ENCODE peak calls at places on chromosomes 2 and 18, in nine cellular contexts. G is neural progenitor cell, H is WERI-Rb-1, R is HCT116, A is upper lobe of right lung, W is stomach, B is prostate gland, Z is sigmoid colon, D is HepG2. Y is an unnamed sample.

GRCh38 chr18:43322133-43322532 is 44.8 kb upstream of the SYT4 start:
- DNase-seq in H (no peak), B (no peak), W (no peak), D (no peak), G (no peak), Z (no peak), R (no peak), A (no peak), Y (no peak)

GRCh38 chr2:112692496-112692911 is 28.3 kb upstream of the NT5DC4 start:
- DNase-seq in W (peak; percentile 49), A (peak; percentile 72), Z (no peak), R (peak; percentile 85), D (peak; percentile 96), H (no peak), B (peak; percentile 52), G (no peak), Y (peak; percentile 33)

GRCh38 chr2:202056611-202057010 is 16.4 kb upstream of the KIAA2012 start:
- DNase-seq in B (no peak), R (no peak), A (no peak), Z (no peak), W (no peak), H (no peak), G (no peak), D (no peak), Y (no peak)

GRCh38 chr18:12745095-12745820 is 42.4 kb downstream of the PSMG2 start:
- DNase-seq in R (no peak), G (no peak), D (no peak), H (no peak), B (no peak), W (no peak), Z (no peak), A (no peak), Y (no peak)

GRCh38 chr18:12271376-12272235 is 17.4 kb downstream of the CIDEA start:
- DNase-seq in Z (peak; percentile 91), W (peak; percentile 73), A (peak; percentile 85), G (peak; percentile 86), B (peak; percentile 65), R (peak; percentile 49), H (peak; percentile 86), D (peak; percentile 68), Y (peak; percentile 86)

GRCh38 chr2:239506961-239507360 is 106.1 kb upstream of the HDAC4 start:
- DNase-seq in G (no peak), B (no peak), H (no peak), A (no peak), Z (peak; percentile 54), W (no peak), D (no peak), R (no peak), Y (no peak)

GRCh38 chr2:178512491-178512890 is 32.2 kb downstream of the PLEKHA3 start:
- DNase-seq in Z (no peak), H (no peak), W (no peak), B (no peak), A (no peak), D (no peak), G (peak; percentile 87), R (no peak), Y (no peak)

GRCh38 chr18:57951110-57951796 is 92.8 kb upstream of the NEDD4L start:
- DNase-seq in W (no peak), G (no peak), B (no peak), Z (no peak), D (peak; percentile 20), A (no peak), H (no peak), R (no peak), Y (no peak)

GRCh38 chr2:114786901-114787300 is 344.5 kb downstream of the DPP10 start:
- DNase-seq in G (no peak), W (no peak), B (no peak), Z (no peak), R (no peak), D (no peak), H (no peak), A (no peak), Y (no peak)

DNA sequence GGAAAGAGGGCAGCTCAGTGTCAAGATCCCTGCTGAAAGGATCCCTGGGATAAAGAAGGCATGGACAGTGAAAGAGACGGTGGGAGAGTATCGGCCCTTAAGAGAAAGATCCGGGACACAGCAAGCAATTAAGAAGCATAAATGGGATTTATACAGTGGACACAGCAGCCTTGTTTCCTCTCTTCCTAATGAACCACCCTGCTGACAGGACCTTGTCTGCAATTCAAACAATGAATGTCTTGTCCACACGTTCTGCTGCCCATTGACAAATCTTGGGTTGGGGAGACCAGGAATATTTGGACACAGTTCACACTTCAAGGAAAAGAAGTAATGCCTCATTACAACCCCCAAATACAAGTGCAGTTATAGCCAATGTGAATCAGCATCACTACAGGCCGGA is 16.5 kb downstream of the CPLX4 start:
- DNase-seq in B (no peak), Z (no peak), R (no peak), A (no peak), H (no peak), W (no peak), D (no peak), G (no peak), Y (no peak)
- H3K9me3 ChIP-seq in B (no peaks in the 10 kb centered on the region), Z (no peaks in the 10 kb centered on the region), R (no peaks in the 10 kb centered on the region), A (no peaks in the 10 kb centered on the region), H (no peaks in the 10 kb centered on the region), W (no peaks in the 10 kb centered on the region), D (no peaks in the 10 kb centered on the region), G (no peaks in the 10 kb centered on the region), Y (no peaks in the 10 kb centered on the region)

GRCh38 chr2:10658041-10658913 is 31.5 kb downstream of the NOL10 start:
- DNase-seq in W (no peak), D (no peak), H (peak; percentile 91), A (no peak), G (no peak), Z (no peak), R (peak; percentile 29), B (no peak), Y (no peak)

GRCh38 chr2:10658914-10659257 is 30.9 kb downstream of the NOL10 start:
- DNase-seq in D (no peak), H (no peak), A (no peak), Z (no peak), R (no peak), W (no peak), B (no peak), G (no peak), Y (no peak)

GRCh38 chr2:10655074-10655840 is 34.5 kb downstream of the NOL10 start:
- DNase-seq in A (no peak), H (no peak), R (no peak), D (no peak), W (no peak), G (no peak), B (no peak), Z (no peak), Y (no peak)

GRCh38 chr2:10654069-10654468 is 35.7 kb downstream of the NOL10 start:
- DNase-seq in B (no peak), G (no peak), W (no peak), A (no peak), D (no peak), R (peak; percentile 76), H (no peak), Z (no peak), Y (no peak)

GRCh38 chr2:10655841-10656225 is 33.9 kb downstream of the NOL10 start:
- DNase-seq in H (no peak), R (no peak), W (no peak), D (no peak), Z (no peak), B (no peak), A (no peak), G (no peak), Y (no peak)
- H3K36me3 ChIP-seq in H (peaks cover 60% of the 10 kb centered on the region), R (peaks cover 37% of the 10 kb centered on the region), W (peaks cover 93% of the 10 kb centered on the region), D (peaks cover 82% of the 10 kb centered on the region), Z (peaks cover 31% of the 10 kb centered on the region), B (no peaks in the 10 kb centered on the region), A (peaks cover 72% of the 10 kb centered on the region), G (no peaks in the 10 kb centered on the region), Y (peaks cover 97% of the 10 kb centered on the region)

GRCh38 chr2:110934948-110935347 is 185.8 kb upstream of the BCL2L11 start:
- DNase-seq in W (no peak), G (no peak), H (no peak), B (no peak), Z (no peak), D (no peak), A (no peak), R (no peak), Y (no peak)

GRCh38 chr2:110929528-110929927 is 191.2 kb upstream of the BCL2L11 start:
- DNase-seq in W (no peak), R (no peak), Z (no peak), A (no peak), H (no peak), G (no peak), D (no peak), B (no peak), Y (no peak)

GRCh38 chr2:110933420-110933819 is 187.3 kb upstream of the BCL2L11 start:
- DNase-seq in G (no peak), B (no peak), Z (no peak), R (no peak), A (no peak), D (no peak), W (no peak), H (no peak), Y (no peak)

DNA sequence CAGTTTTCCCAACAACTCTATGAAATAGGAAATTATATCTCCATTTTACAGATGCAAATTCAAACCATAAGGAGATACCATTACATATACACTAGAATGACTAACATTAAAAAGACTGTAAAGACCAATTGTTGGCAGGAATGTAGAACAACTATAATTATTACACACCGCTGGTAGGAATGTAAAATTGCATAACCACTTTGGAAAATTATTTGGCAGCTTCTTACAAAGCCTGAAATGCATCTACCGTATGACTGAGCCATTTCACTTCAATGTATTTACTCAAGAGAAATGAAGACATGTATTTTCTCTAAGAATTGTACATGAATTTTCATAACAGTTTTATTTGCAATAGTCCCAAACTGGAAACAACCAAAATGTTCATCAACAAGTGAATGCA is 189.1 kb upstream of the BCL2L11 start:
- DNase-seq in B (no peak), D (no peak), R (no peak), G (no peak), H (no peak), A (no peak), Z (no peak), W (no peak), Y (no peak)
- H3K9me3 ChIP-seq in B (no peaks in the 10 kb centered on the region), D (peaks cover 23% of the 10 kb centered on the region), R (peaks cover 7% of the 10 kb centered on the region), G (peaks cover 6% of the 10 kb centered on the region), H (no peaks in the 10 kb centered on the region), A (no peaks in the 10 kb centered on the region), Z (peaks cover 13% of the 10 kb centered on the region), W (peaks cover 8% of the 10 kb centered on the region), Y (no peaks in the 10 kb centered on the region)

GRCh38 chr2:6769346-6769745 is 96.4 kb downstream of the CMPK2 start:
- DNase-seq in R (no peak), A (no peak), D (no peak), G (no peak), B (no peak), Z (no peak), W (no peak), H (no peak), Y (no peak)

GRCh38 chr2:6771539-6772365 is 94.0 kb downstream of the CMPK2 start:
- DNase-seq in R (no peak), W (no peak), B (no peak), D (no peak), G (peak; percentile 43), Z (no peak), A (no peak), H (peak; percentile 85), Y (no peak)

GRCh38 chr2:6772366-6772710 is 93.4 kb downstream of the CMPK2 start:
- DNase-seq in W (no peak), Z (no peak), B (no peak), H (peak; percentile 97), R (no peak), A (no peak), G (peak; percentile 47), D (no peak), Y (no peak)

GRCh38 chr2:6773007-6773693 is 92.6 kb downstream of the CMPK2 start:
- DNase-seq in D (peak; percentile 21), Z (peak; percentile 71), B (peak; percentile 31), W (peak; percentile 66), A (peak; percentile 86), H (peak; percentile 90), G (peak; percentile 85), R (peak; percentile 26), Y (no peak)

GRCh38 chr2:6770006-6770405 is 95.7 kb downstream of the CMPK2 start:
- DNase-seq in G (no peak), W (no peak), D (no peak), Z (no peak), A (no peak), B (no peak), R (no peak), H (no peak), Y (no peak)
- H3K36me3 ChIP-seq in G (no peaks in the 10 kb centered on the region), W (no peaks in the 10 kb centered on the region), D (no peaks in the 10 kb centered on the region), Z (no peaks in the 10 kb centered on the region), A (no peaks in the 10 kb centered on the region), B (no peaks in the 10 kb centered on the region), R (no peaks in the 10 kb centered on the region), H (no peaks in the 10 kb centered on the region), Y (no peaks in the 10 kb centered on the region)